ENCODE peak calls at places on chromosomes 12 and 14, in five cellular contexts. X is stomach; N is GM10248; E is AG08396; V is stimulated activated CD4-positive, alpha-beta T cell treated with anti-CD3 and anti-CD28 coated beads, TNF-alpha, amount 100 ng/mL, for 1 hour. Z is an unnamed sample.

GRCh38 chr14:77120771-77121743 is 20.5 kb downstream of the ZDHHC22 start:
- DNase-seq in E (no peak), X (peak; percentile 53), V (peak; percentile 24), N (peak; percentile 77), Z (peak; percentile 42)

GRCh38 chr14:54680636-54681035 is 113.7 kb downstream of the SAMD4A start:
- DNase-seq in E (no peak), X (no peak), V (no peak), N (no peak), Z (no peak)

GRCh38 chr12:31407562-31407961 is 81.6 kb upstream of the SINHCAF start:
- DNase-seq in N (peak; percentile 20), X (no peak), V (no peak), E (no peak), Z (no peak)

GRCh38 chr14:99244299-99244959 is 27.6 kb downstream of the BCL11B start:
- DNase-seq in V (no peak), E (no peak), N (no peak), X (no peak), Z (no peak)

GRCh38 chr14:103833711-103834110 is 13.7 kb downstream of the PPP1R13B start:
- DNase-seq in E (no peak), N (no peak), X (no peak), V (no peak), Z (no peak)

GRCh38 chr12:1668833-1669543 is 21.9 kb upstream of the ADIPOR2 start:
- DNase-seq in V (no peak), X (no peak), E (no peak), N (no peak), Z (no peak)

GRCh38 chr12:22858849-22859569 is 234.0 kb downstream of the ETNK1 start:
- DNase-seq in E (peak; percentile 11), X (no peak), V (no peak), N (no peak), Z (no peak)

GRCh38 chr12:117236456-117237001 is 46.3 kb upstream of the FBXO21 start:
- DNase-seq in N (peak; percentile 75), E (peak; percentile 62), X (peak; percentile 85), V (peak; percentile 31), Z (peak; percentile 55)

GRCh38 chr14:106606936-106607335 is 1080.6 kb downstream of the TMEM121 start:
- DNase-seq in V (no peak), X (no peak), E (no peak), N (no peak), Z (no peak)

GRCh38 chr14:87102979-87103378 is 890.0 kb downstream of the GALC start:
- DNase-seq in X (no peak), V (no peak), N (no peak), E (no peak), Z (no peak)

GRCh38 chr14:68749487-68750475 is 43.1 kb downstream of the ZFP36L1 start:
- DNase-seq in E (no peak), V (no peak), X (no peak), N (no peak), Z (no peak)

GRCh38 chr14:105527381-105528196 is 1.2 kb downstream of the TMEM121 start:
- DNase-seq in X (no peak), V (no peak), E (no peak), N (no peak), Z (no peak)

GRCh38 chr12:113207621-113208040 is 13.6 kb upstream of the TPCN1 start:
- DNase-seq in X (no peak), E (no peak), V (no peak), N (no peak), Z (no peak)

GRCh38 chr12:70815866-70816470 is 104.6 kb downstream of the PTPRR start:
- DNase-seq in X (no peak), E (no peak), N (no peak), V (no peak), Z (no peak)

GRCh38 chr14:77805703-77806102 is 5.8 kb downstream of the ADCK1 start:
- DNase-seq in V (no peak), N (no peak), X (no peak), E (no peak), Z (no peak)

GRCh38 chr14:96940009-96940408 is 142.8 kb downstream of the VRK1 start:
- DNase-seq in E (no peak), N (no peak), X (no peak), V (no peak), Z (no peak)

GRCh38 chr12:71465794-71466193 is 26.2 kb downstream of the LGR5 start:
- DNase-seq in V (no peak), X (no peak), N (no peak), E (no peak), Z (no peak)

GRCh38 chr12:1591543-1591942 is 2.8 kb downstream of the FBXL14 start:
- DNase-seq in E (no peak), V (no peak), X (no peak), N (no peak), Z (no peak)

GRCh38 chr12:569803-570236 is 93.4 kb downstream of the NINJ2 start:
- DNase-seq in N (peak; percentile 94), V (peak; percentile 77), E (peak; percentile 96), X (peak; percentile 90), Z (peak; percentile 73)

GRCh38 chr12:26697217-26697616 is 135.8 kb downstream of the ITPR2 start:
- DNase-seq in X (no peak), N (no peak), V (no peak), E (no peak), Z (no peak)

GRCh38 chr12:91988076-91988475 is 157.6 kb downstream of the BTG1 start:
- DNase-seq in V (no peak), N (no peak), X (no peak), E (no peak), Z (no peak)

GRCh38 chr14:105682956-105683570 is 156.7 kb downstream of the TMEM121 start:
- DNase-seq in N (no peak), X (no peak), V (no peak), E (no peak), Z (no peak)

GRCh38 chr14:35878272-35879140 is 52.4 kb downstream of the BRMS1L start:
- DNase-seq in N (no peak), X (peak; percentile 34), V (no peak), E (peak; percentile 80), Z (no peak)

GRCh38 chr12:12992418-12993175 is 7.5 kb downstream of the HEBP1 start:
- DNase-seq in X (peak; percentile 35), N (no peak), E (peak; percentile 80), V (no peak), Z (no peak)

GRCh38 chr14:45198551-45198950 is 54.5 kb downstream of the MIS18BP1 start:
- DNase-seq in N (no peak), V (no peak), X (no peak), E (peak; percentile 12), Z (no peak)

GRCh38 chr14:54338696-54339317 is 58.0 kb upstream of the CDKN3 start:
- DNase-seq in V (no peak), N (no peak), X (no peak), E (no peak), Z (no peak)

GRCh38 chr12:73418541-73418940 is 1119.1 kb upstream of the ATXN7L3B start:
- DNase-seq in E (no peak), N (no peak), X (no peak), V (no peak), Z (no peak)

GRCh38 chr12:63805704-63806672 is 26.3 kb downstream of the RXYLT1 start:
- DNase-seq in N (no peak), X (no peak), V (no peak), E (no peak), Z (no peak)

GRCh38 chr12:40016960-40017359 is 88.9 kb downstream of the SLC2A13 start:
- DNase-seq in N (no peak), X (no peak), V (no peak), E (peak; percentile 17), Z (no peak)

GRCh38 chr12:114391088-114391487 is 14.9 kb downstream of the TBX5 start:
- DNase-seq in E (peak; percentile 46), N (no peak), X (no peak), V (no peak), Z (no peak)

GRCh38 chr14:95500201-95500681 is 16.2 kb downstream of the SYNE3 start:
- DNase-seq in V (no peak), N (no peak), E (no peak), X (no peak), Z (no peak)

GRCh38 chr14:47262801-47263200 is 412.6 kb downstream of the MDGA2 start:
- DNase-seq in E (no peak), X (no peak), V (no peak), N (no peak), Z (no peak)

GRCh38 chr14:24425704-24426103 is 3.8 kb downstream of the CBLN3 start:
- DNase-seq in E (no peak), X (no peak), V (no peak), N (no peak), Z (no peak)

GRCh38 chr12:6958609-6959375 is 7.6 kb downstream of the PTPN6 start:
- DNase-seq in E (no peak), X (no peak), N (peak; percentile 78), V (peak; percentile 54), Z (peak; percentile 73)

Z was measured in central memory CD8-positive, alpha-beta T cell.